ENCODE peak calls at places on chromosome 20, in seven cellular contexts. Q is psoas muscle, P is endothelial cell, M is GM13977, Y is thoracic aorta, I is AG10803, U is transverse colon. F is an unnamed sample.

GRCh38 chr20:44717986-44718385 is 2.8 kb downstream of the CCN5 start:
- DNase-seq in Q (no peak), P (peak), M (no peak), Y (no peak), I (no peak), U (no peak), F (peak)

GRCh38 chr20:19024296-19025035 is 188.0 kb upstream of the SLC24A3 start:
- DNase-seq in Q (no peak), P (no peak), M (no peak), Y (no peak), I (no peak), U (no peak), F (no peak)

GRCh38 chr20:2697768-2698167 is 5.2 kb downstream of the EBF4 start:
- DNase-seq in Q (no peak), P (no peak), M (no peak), Y (no peak), I (no peak), U (no peak), F (no peak)

GRCh38 chr20:49320460-49320859 is 42.6 kb upstream of the ZNFX1 start:
- DNase-seq in Q (no peak), P (peak), M (no peak), Y (no peak), I (peak), U (no peak), F (peak)

GRCh38 chr20:21514553-21515251 is 838 bp upstream of the NKX2-2 start:
- DNase-seq in Q (no peak), P (no peak), M (peak), Y (no peak), I (no peak), U (no peak), F (no peak)

GRCh38 chr20:50438986-50439407 is 71.2 kb upstream of the PTPN1 start:
- DNase-seq in Q (no peak), P (no peak), M (no peak), Y (no peak), I (peak), U (no peak), F (no peak)

GRCh38 chr20:49750611-49751396 is 37.1 kb upstream of the B4GALT5 start:
- DNase-seq in Q (peak), P (no peak), M (peak), Y (no peak), I (no peak), U (peak), F (no peak)

GRCh38 chr20:34216382-34216742 is 24.9 kb upstream of the ASIP start:
- DNase-seq in Q (no peak), P (no peak), M (no peak), Y (no peak), I (no peak), U (no peak), F (no peak)

GRCh38 chr20:53161073-53161472 is 188.9 kb downstream of the TSHZ2 start:
- DNase-seq in Q (no peak), P (no peak), M (no peak), Y (no peak), I (no peak), U (no peak), F (no peak)

GRCh38 chr20:18541741-18542140 is 25.5 kb upstream of the SMIM26 start:
- DNase-seq in Q (no peak), P (no peak), M (no peak), Y (no peak), I (no peak), U (no peak), F (no peak)

GRCh38 chr20:5484926-5485325 is 168.2 kb upstream of the PROKR2 start:
- DNase-seq in Q (no peak), P (no peak), M (no peak), Y (no peak), I (no peak), U (no peak), F (no peak)

GRCh38 chr20:51735728-51736600 is 32.2 kb downstream of the ATP9A start:
- DNase-seq in Q (no peak), P (no peak), M (no peak), Y (no peak), I (no peak), U (peak), F (no peak)

GRCh38 chr20:58065508-58066361 is 162.7 kb downstream of the ANKRD60 start:
- DNase-seq in Q (no peak), P (no peak), M (no peak), Y (no peak), I (peak), U (no peak), F (no peak)

GRCh38 chr20:48217191-48217590 is 431.9 kb upstream of the SULF2 start:
- DNase-seq in Q (no peak), P (no peak), M (no peak), Y (no peak), I (no peak), U (no peak), F (no peak)

GRCh38 chr20:53937929-53938367 is 132.4 kb downstream of the BCAS1 start:
- DNase-seq in Q (no peak), P (no peak), M (no peak), Y (no peak), I (no peak), U (no peak), F (no peak)

GRCh38 chr20:25223765-25224720 is 23.8 kb upstream of the PYGB start:
- DNase-seq in Q (no peak), P (no peak), M (no peak), Y (no peak), I (no peak), U (no peak), F (no peak)

GRCh38 chr20:25224941-25225340 is 22.9 kb upstream of the PYGB start:
- DNase-seq in Q (no peak), P (no peak), M (no peak), Y (no peak), I (no peak), U (no peak), F (no peak)

GRCh38 chr20:25222461-25223178 is 25.3 kb upstream of the PYGB start:
- DNase-seq in Q (no peak), P (no peak), M (no peak), Y (no peak), I (no peak), U (no peak), F (no peak)

GRCh38 chr20:25221592-25222460 is 26.1 kb upstream of the PYGB start:
- DNase-seq in Q (peak), P (no peak), M (no peak), Y (no peak), I (no peak), U (no peak), F (no peak)

DNA sequence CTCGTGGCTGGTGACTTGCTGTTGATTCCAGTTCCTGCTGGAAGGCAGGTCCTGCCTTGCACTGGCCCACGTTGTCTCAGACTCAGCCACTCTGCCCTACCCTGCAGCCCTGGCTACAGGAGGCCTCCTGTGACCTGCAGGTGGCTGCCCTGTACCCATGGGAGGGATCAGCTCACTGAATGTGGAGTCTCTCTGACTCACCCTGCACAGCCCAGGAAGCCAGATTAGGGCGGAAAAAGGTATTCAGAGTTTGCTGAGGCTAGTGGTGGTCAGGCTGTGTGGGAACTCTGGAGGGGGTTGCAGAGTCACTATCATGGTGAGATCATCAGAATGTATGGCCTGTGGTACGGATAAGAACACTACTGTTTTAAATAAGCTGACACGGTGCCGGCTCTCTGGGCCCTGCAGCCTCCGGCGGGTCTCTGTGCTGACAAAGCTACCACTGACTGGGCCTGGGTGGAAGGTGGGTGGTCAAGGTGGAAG is 24.7 kb upstream of the PYGB start:
- DNase-seq in Q (no peak), P (no peak), M (no peak), Y (no peak), I (peak), U (peak), F (no peak)
- TF ChIP-seq CTCF in Q (no peak), P (no peak), M (peak), Y (no peak), I (no peak), U (peak), F (no peak)

GRCh38 chr20:11469795-11470495 is 447.7 kb upstream of the BTBD3 start:
- DNase-seq in Q (no peak), P (no peak), M (no peak), Y (no peak), I (peak), U (no peak), F (no peak)

GRCh38 chr20:11468880-11469279 is 448.8 kb upstream of the BTBD3 start:
- DNase-seq in Q (no peak), P (no peak), M (no peak), Y (no peak), I (no peak), U (no peak), F (no peak)

DNA sequence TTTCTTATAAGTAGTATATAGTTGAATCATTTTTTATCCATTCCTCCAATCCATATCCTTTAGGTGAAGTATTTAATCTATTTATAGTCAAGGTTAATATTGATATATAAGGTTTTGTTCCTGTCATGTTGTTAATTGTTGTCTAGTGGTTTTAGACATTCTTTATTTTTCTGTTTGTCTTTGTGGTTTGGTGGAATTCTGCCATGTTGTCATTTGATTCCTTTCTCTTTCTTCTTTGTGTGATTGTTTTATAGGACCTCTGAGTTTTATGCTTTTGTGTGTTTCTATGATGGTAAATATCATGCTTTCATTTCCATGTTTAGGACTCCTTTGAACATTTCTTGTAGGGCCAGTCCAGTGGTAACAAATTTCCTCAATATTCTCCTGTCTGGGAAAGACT is 450.3 kb upstream of the BTBD3 start:
- DNase-seq in Q (no peak), P (no peak), M (no peak), Y (no peak), I (no peak), U (no peak), F (no peak)
- TF ChIP-seq CTCF in Q (no peak), P (no peak), M (no peak), Y (no peak), I (no peak), U (no peak), F (no peak)

GRCh38 chr20:62404761-62405107 is 2.4 kb downstream of the CABLES2 start:
- DNase-seq in Q (no peak), P (no peak), M (no peak), Y (no peak), I (no peak), U (no peak), F (no peak)

GRCh38 chr20:62405981-62406513 is 1.0 kb downstream of the CABLES2 start:
- DNase-seq in Q (no peak), P (no peak), M (no peak), Y (no peak), I (no peak), U (no peak), F (no peak)

GRCh38 chr20:62406635-62407176 is 379 bp downstream of the CABLES2 start:
- DNase-seq in Q (no peak), P (no peak), M (no peak), Y (no peak), I (no peak), U (no peak), F (no peak)

GRCh38 chr20:62404112-62404665 is 2.9 kb downstream of the CABLES2 start:
- DNase-seq in Q (no peak), P (no peak), M (no peak), Y (no peak), I (no peak), U (no peak), F (no peak)

GRCh38 chr20:62405108-62405980 is 1.7 kb downstream of the CABLES2 start:
- DNase-seq in Q (peak), P (peak), M (no peak), Y (no peak), I (peak), U (no peak), F (peak)
- TF ChIP-seq CTCF in Q (peak), P (peak), M (peak), Y (peak), I (peak), U (peak), F (peak)

GRCh38 chr20:46253391-46253790 is 54.9 kb downstream of the CDH22 start:
- DNase-seq in Q (no peak), P (peak), M (no peak), Y (no peak), I (no peak), U (peak), F (peak)
- TF ChIP-seq CTCF in Q (peak), P (no peak), M (no peak), Y (no peak), I (peak), U (no peak), F (peak)

GRCh38 chr20:10177326-10177725 is 41.3 kb upstream of the SNAP25 start:
- DNase-seq in Q (no peak), P (no peak), M (no peak), Y (no peak), I (peak), U (no peak), F (no peak)

GRCh38 chr20:10178727-10179313 is 39.8 kb upstream of the SNAP25 start:
- DNase-seq in Q (no peak), P (no peak), M (no peak), Y (no peak), I (no peak), U (no peak), F (no peak)

GRCh38 chr20:10178091-10178490 is 40.5 kb upstream of the SNAP25 start:
- DNase-seq in Q (no peak), P (no peak), M (no peak), Y (no peak), I (no peak), U (no peak), F (no peak)

GRCh38 chr20:10179574-10180298 is 38.9 kb upstream of the SNAP25 start:
- DNase-seq in Q (no peak), P (peak), M (no peak), Y (no peak), I (no peak), U (no peak), F (peak)
- TF ChIP-seq CTCF in Q (peak), P (peak), M (peak), Y (no peak), I (peak), U (no peak), F (peak)

F was measured in nephron progenitor cell.